ENCODE peak calls at places on chromosome 15, in ten cellular contexts. One of them, this sample, is unnamed. For H3K4me1, the result is how much of the 10 kb centered on the place peaks cover.

GRCh38 chr15:65132841-65133549 is 613 bp downstream of the PDCD7 start:
- DNase-seq in cardiac muscle cell: peak
- DNase-seq in adrenal gland: peak
- DNase-seq in H9: peak
- DNase-seq in right atrium auricular region: no peak
- DNase-seq in aorta: peak
- DNase-seq in mesendoderm: peak
- DNase-seq in IMR-90: peak
- DNase-seq in Panc1: no peak
- DNase-seq in fibroblast of lung: peak
- DNase-seq in this sample: peak

GRCh38 chr15:52912172-52912571 is 122.0 kb upstream of the ONECUT1 start:
- DNase-seq in cardiac muscle cell: no peak
- DNase-seq in adrenal gland: no peak
- DNase-seq in H9: no peak
- DNase-seq in right atrium auricular region: no peak
- DNase-seq in aorta: no peak
- DNase-seq in mesendoderm: peak
- DNase-seq in IMR-90: no peak
- DNase-seq in Panc1: no peak
- DNase-seq in fibroblast of lung: no peak
- DNase-seq in this sample: peak

GRCh38 chr15:44173813-44174212 is 21.3 kb downstream of the FRMD5 start:
- DNase-seq in cardiac muscle cell: no peak
- DNase-seq in adrenal gland: no peak
- DNase-seq in H9: no peak
- DNase-seq in right atrium auricular region: no peak
- DNase-seq in aorta: no peak
- DNase-seq in mesendoderm: no peak
- DNase-seq in IMR-90: no peak
- DNase-seq in Panc1: no peak
- DNase-seq in fibroblast of lung: no peak
- DNase-seq in this sample: no peak

GRCh38 chr15:62392411-62392810 is 227.3 kb upstream of the C2CD4B start:
- DNase-seq in cardiac muscle cell: peak
- DNase-seq in adrenal gland: no peak
- DNase-seq in H9: peak
- DNase-seq in right atrium auricular region: peak
- DNase-seq in aorta: peak
- DNase-seq in mesendoderm: peak
- DNase-seq in IMR-90: peak
- DNase-seq in Panc1: no peak
- DNase-seq in fibroblast of lung: peak
- DNase-seq in this sample: no peak

GRCh38 chr15:91311986-91312385 is 211.9 kb downstream of the SV2B start:
- DNase-seq in cardiac muscle cell: no peak
- DNase-seq in adrenal gland: no peak
- DNase-seq in H9: no peak
- DNase-seq in right atrium auricular region: no peak
- DNase-seq in aorta: no peak
- DNase-seq in mesendoderm: no peak
- DNase-seq in IMR-90: no peak
- DNase-seq in Panc1: no peak
- DNase-seq in fibroblast of lung: no peak
- DNase-seq in this sample: no peak

GRCh38 chr15:48861813-48862431 is 16.0 kb upstream of the EID1 start:
- DNase-seq in cardiac muscle cell: peak
- DNase-seq in adrenal gland: peak
- DNase-seq in H9: no peak
- DNase-seq in right atrium auricular region: no peak
- DNase-seq in aorta: no peak
- DNase-seq in mesendoderm: peak
- DNase-seq in IMR-90: peak
- DNase-seq in Panc1: no peak
- DNase-seq in fibroblast of lung: peak
- DNase-seq in this sample: peak

GRCh38 chr15:77096131-77096530 is 25.2 kb upstream of the TSPAN3 start:
- DNase-seq in cardiac muscle cell: no peak
- DNase-seq in adrenal gland: no peak
- DNase-seq in H9: no peak
- DNase-seq in right atrium auricular region: no peak
- DNase-seq in aorta: no peak
- DNase-seq in mesendoderm: no peak
- DNase-seq in IMR-90: no peak
- DNase-seq in Panc1: no peak
- DNase-seq in fibroblast of lung: no peak
- DNase-seq in this sample: no peak

GRCh38 chr15:95410757-95411156 is 919.7 kb upstream of the NR2F2 start:
- DNase-seq in cardiac muscle cell: peak
- DNase-seq in adrenal gland: no peak
- DNase-seq in H9: no peak
- DNase-seq in right atrium auricular region: no peak
- DNase-seq in aorta: no peak
- DNase-seq in mesendoderm: peak
- DNase-seq in IMR-90: no peak
- DNase-seq in Panc1: no peak
- DNase-seq in fibroblast of lung: no peak
- DNase-seq in this sample: no peak

GRCh38 chr15:43775411-43775965 is 1.3 kb downstream of the ELL3 start:
- DNase-seq in cardiac muscle cell: no peak
- DNase-seq in adrenal gland: peak
- DNase-seq in H9: peak
- DNase-seq in right atrium auricular region: no peak
- DNase-seq in aorta: no peak
- DNase-seq in mesendoderm: peak
- DNase-seq in IMR-90: peak
- DNase-seq in Panc1: peak
- DNase-seq in fibroblast of lung: peak
- DNase-seq in this sample: peak

GRCh38 chr15:99143655-99144610 is 39.1 kb downstream of the SYNM start:
- DNase-seq in cardiac muscle cell: peak
- DNase-seq in adrenal gland: peak
- DNase-seq in H9: peak
- DNase-seq in right atrium auricular region: peak
- DNase-seq in aorta: peak
- DNase-seq in mesendoderm: peak
- DNase-seq in IMR-90: peak
- DNase-seq in Panc1: no peak
- DNase-seq in fibroblast of lung: peak
- DNase-seq in this sample: peak

GRCh38 chr15:100009372-100009771 is 276.1 kb upstream of the LYSMD4 start:
- DNase-seq in cardiac muscle cell: no peak
- DNase-seq in adrenal gland: no peak
- DNase-seq in H9: no peak
- DNase-seq in right atrium auricular region: no peak
- DNase-seq in aorta: no peak
- DNase-seq in mesendoderm: no peak
- DNase-seq in IMR-90: no peak
- DNase-seq in Panc1: no peak
- DNase-seq in fibroblast of lung: no peak
- DNase-seq in this sample: no peak

GRCh38 chr15:77865106-77865630 is 212.3 kb downstream of the TBC1D2B start:
- DNase-seq in cardiac muscle cell: no peak
- DNase-seq in adrenal gland: no peak
- DNase-seq in H9: peak
- DNase-seq in right atrium auricular region: no peak
- DNase-seq in aorta: no peak
- DNase-seq in mesendoderm: no peak
- DNase-seq in IMR-90: no peak
- DNase-seq in Panc1: no peak
- DNase-seq in fibroblast of lung: no peak
- DNase-seq in this sample: no peak

GRCh38 chr15:77025471-77025901 is 30.6 kb downstream of the PSTPIP1 start:
- DNase-seq in cardiac muscle cell: no peak
- DNase-seq in adrenal gland: no peak
- DNase-seq in H9: peak
- DNase-seq in right atrium auricular region: no peak
- DNase-seq in aorta: peak
- DNase-seq in mesendoderm: no peak
- DNase-seq in IMR-90: no peak
- DNase-seq in Panc1: no peak
- DNase-seq in fibroblast of lung: no peak
- DNase-seq in this sample: no peak

GRCh38 chr15:97652700-97653167 is 307.8 kb upstream of the ARRDC4 start:
- DNase-seq in cardiac muscle cell: no peak
- DNase-seq in adrenal gland: no peak
- DNase-seq in H9: peak
- DNase-seq in right atrium auricular region: no peak
- DNase-seq in aorta: no peak
- DNase-seq in mesendoderm: peak
- DNase-seq in IMR-90: no peak
- DNase-seq in Panc1: no peak
- DNase-seq in fibroblast of lung: no peak
- DNase-seq in this sample: peak

GRCh38 chr15:68440136-68440535 is 8.2 kb upstream of the ITGA11 start:
- DNase-seq in cardiac muscle cell: no peak
- DNase-seq in adrenal gland: no peak
- DNase-seq in H9: peak
- DNase-seq in right atrium auricular region: peak
- DNase-seq in aorta: no peak
- DNase-seq in mesendoderm: no peak
- DNase-seq in IMR-90: no peak
- DNase-seq in Panc1: no peak
- DNase-seq in fibroblast of lung: no peak
- DNase-seq in this sample: no peak

GRCh38 chr15:37931868-37932267 is 2.6 kb upstream of the TMCO5A start:
- DNase-seq in cardiac muscle cell: peak
- DNase-seq in adrenal gland: no peak
- DNase-seq in H9: no peak
- DNase-seq in right atrium auricular region: no peak
- DNase-seq in aorta: no peak
- DNase-seq in mesendoderm: no peak
- DNase-seq in IMR-90: peak
- DNase-seq in Panc1: no peak
- DNase-seq in fibroblast of lung: peak
- DNase-seq in this sample: no peak

GRCh38 chr15:77830041-77830440 is 197.3 kb upstream of the LINGO1 start:
- DNase-seq in cardiac muscle cell: peak
- DNase-seq in adrenal gland: no peak
- DNase-seq in H9: peak
- DNase-seq in right atrium auricular region: no peak
- DNase-seq in aorta: peak
- DNase-seq in mesendoderm: no peak
- DNase-seq in IMR-90: peak
- DNase-seq in Panc1: no peak
- DNase-seq in fibroblast of lung: peak
- DNase-seq in this sample: peak

GRCh38 chr15:61654918-61655317 is 405.3 kb downstream of the VPS13C start:
- DNase-seq in cardiac muscle cell: no peak
- DNase-seq in adrenal gland: peak
- DNase-seq in H9: no peak
- DNase-seq in right atrium auricular region: peak
- DNase-seq in aorta: no peak
- DNase-seq in mesendoderm: peak
- DNase-seq in IMR-90: no peak
- DNase-seq in Panc1: no peak
- DNase-seq in fibroblast of lung: no peak
- DNase-seq in this sample: no peak

GRCh38 chr15:73753250-73754130 is at the start of gene INSYN1:
- DNase-seq in cardiac muscle cell: peak
- DNase-seq in adrenal gland: peak
- DNase-seq in H9: peak
- DNase-seq in right atrium auricular region: no peak
- DNase-seq in aorta: no peak
- DNase-seq in mesendoderm: peak
- DNase-seq in IMR-90: no peak
- DNase-seq in Panc1: no peak
- DNase-seq in fibroblast of lung: peak
- DNase-seq in this sample: no peak
- H3K27ac ChIP-seq in cardiac muscle cell: no peak
- H3K27ac ChIP-seq in adrenal gland: no peak
- H3K27ac ChIP-seq in H9: no peak
- H3K27ac ChIP-seq in right atrium auricular region: peak
- H3K27ac ChIP-seq in aorta: no peak
- H3K27ac ChIP-seq in mesendoderm: no peak
- H3K27ac ChIP-seq in IMR-90: no peak
- H3K27ac ChIP-seq in Panc1: no peak
- H3K27ac ChIP-seq in fibroblast of lung: no peak
- H3K27ac ChIP-seq in this sample: no peak

GRCh38 chr15:58548308-58549012 is 116.7 kb downstream of the LIPC start:
- DNase-seq in cardiac muscle cell: no peak
- DNase-seq in adrenal gland: no peak
- DNase-seq in H9: no peak
- DNase-seq in right atrium auricular region: peak
- DNase-seq in aorta: no peak
- DNase-seq in mesendoderm: no peak
- DNase-seq in IMR-90: no peak
- DNase-seq in Panc1: no peak
- DNase-seq in fibroblast of lung: no peak
- DNase-seq in this sample: no peak
- H3K4me1 ChIP-seq in cardiac muscle cell: under half
- H3K4me1 ChIP-seq in adrenal gland: under half
- H3K4me1 ChIP-seq in H9: under half
- H3K4me1 ChIP-seq in right atrium auricular region: under half
- H3K4me1 ChIP-seq in aorta: under half
- H3K4me1 ChIP-seq in mesendoderm: under half
- H3K4me1 ChIP-seq in IMR-90: under half
- H3K4me1 ChIP-seq in Panc1: under half
- H3K4me1 ChIP-seq in fibroblast of lung: under half
- H3K4me1 ChIP-seq in this sample: under half

GRCh38 chr15:39016706-39017105 is 452.1 kb upstream of the RASGRP1 start:
- DNase-seq in cardiac muscle cell: peak
- DNase-seq in adrenal gland: no peak
- DNase-seq in H9: no peak
- DNase-seq in right atrium auricular region: no peak
- DNase-seq in aorta: no peak
- DNase-seq in mesendoderm: no peak
- DNase-seq in IMR-90: peak
- DNase-seq in Panc1: no peak
- DNase-seq in fibroblast of lung: peak
- DNase-seq in this sample: no peak
- H3K27ac ChIP-seq in cardiac muscle cell: no peak
- H3K27ac ChIP-seq in adrenal gland: no peak
- H3K27ac ChIP-seq in H9: no peak
- H3K27ac ChIP-seq in right atrium auricular region: no peak
- H3K27ac ChIP-seq in aorta: no peak
- H3K27ac ChIP-seq in mesendoderm: no peak
- H3K27ac ChIP-seq in IMR-90: peak
- H3K27ac ChIP-seq in Panc1: no peak
- H3K27ac ChIP-seq in fibroblast of lung: no peak
- H3K27ac ChIP-seq in this sample: no peak

DNA sequence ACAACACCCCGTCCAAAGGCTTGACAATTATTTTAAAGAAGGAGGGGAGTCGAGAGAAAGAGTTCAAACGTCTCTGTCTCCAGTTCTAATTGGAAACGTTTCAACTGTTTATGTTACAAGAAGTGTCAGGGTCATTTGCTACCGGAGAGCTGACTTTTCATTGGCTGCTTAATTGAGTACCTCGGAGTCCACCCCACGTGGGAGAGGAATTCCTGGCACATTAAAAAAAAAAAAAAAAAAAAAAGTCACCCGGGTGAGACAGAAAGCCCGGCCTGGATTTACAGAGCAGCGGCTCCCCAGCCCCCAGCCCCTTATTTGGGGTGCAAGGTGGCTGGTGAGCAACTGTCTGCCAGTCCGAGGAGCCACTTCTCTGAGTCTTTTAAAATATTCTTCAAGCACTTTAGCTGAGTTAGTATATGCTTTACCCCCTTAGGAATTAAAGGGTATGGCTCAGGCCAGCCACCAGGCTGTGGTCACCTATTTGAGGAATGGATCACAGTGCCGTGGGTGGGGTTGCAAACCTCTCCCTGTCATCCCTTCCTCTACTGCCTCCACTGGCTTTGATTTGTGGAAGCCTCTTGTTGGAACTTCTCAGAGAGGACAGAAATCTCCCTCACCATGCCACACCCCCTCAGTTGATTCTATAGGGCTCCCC is 3.9 kb upstream of the TLE3 start:
- DNase-seq in cardiac muscle cell: peak
- DNase-seq in adrenal gland: peak
- DNase-seq in H9: peak
- DNase-seq in right atrium auricular region: no peak
- DNase-seq in aorta: peak
- DNase-seq in mesendoderm: peak
- DNase-seq in IMR-90: peak
- DNase-seq in Panc1: no peak
- DNase-seq in fibroblast of lung: peak
- DNase-seq in this sample: peak
- H3K4me1 ChIP-seq in cardiac muscle cell: under half
- H3K4me1 ChIP-seq in adrenal gland: under half
- H3K4me1 ChIP-seq in H9: under half
- H3K4me1 ChIP-seq in right atrium auricular region: under half
- H3K4me1 ChIP-seq in aorta: under half
- H3K4me1 ChIP-seq in mesendoderm: under half
- H3K4me1 ChIP-seq in IMR-90: under half
- H3K4me1 ChIP-seq in Panc1: under half
- H3K4me1 ChIP-seq in fibroblast of lung: under half
- H3K4me1 ChIP-seq in this sample: under half

This sample was measured in mammary epithelial cell.